ENCODE peak calls at places on chromosomes 5 and 9, in four cellular contexts. D is progenitor cell of endocrine pancreas, Q is H9, G is psoas muscle. H is an unnamed sample.

GRCh38 chr5:38094889-38095288 is 163.5 kb upstream of the EGFLAM start:
- DNase-seq in D (no peak), Q (no peak), G (no peak), H (no peak)

GRCh38 chr5:152466079-152466745 is 61.1 kb upstream of the NMUR2 start:
- DNase-seq in D (no peak), Q (no peak), G (no peak), H (no peak)

GRCh38 chr9:80650964-80651555 is 1038.3 kb downstream of the TLE1 start:
- DNase-seq in D (no peak), Q (no peak), G (no peak), H (peak)

GRCh38 chr5:21615195-21615765 is 1237.9 kb downstream of the CDH12 start:
- DNase-seq in D (no peak), Q (peak), G (no peak), H (no peak)

GRCh38 chr5:40082313-40082712 is 597.4 kb upstream of the PTGER4 start:
- DNase-seq in D (no peak), Q (no peak), G (no peak), H (peak)

GRCh38 chr5:34571380-34572041 is 84.6 kb upstream of the RAI14 start:
- DNase-seq in D (no peak), Q (no peak), G (no peak), H (no peak)

GRCh38 chr5:115068239-115069086 is 101.2 kb downstream of the TRIM36 start:
- DNase-seq in D (no peak), Q (no peak), G (no peak), H (peak)

GRCh38 chr5:142063878-142064331 is 44.7 kb upstream of the NDFIP1 start:
- DNase-seq in D (no peak), Q (peak), G (peak), H (no peak)

GRCh38 chr5:25540628-25541027 is 895.9 kb upstream of the CDH10 start:
- DNase-seq in D (no peak), Q (no peak), G (no peak), H (no peak)

GRCh38 chr9:134633362-134634142 is 8.1 kb upstream of the COL5A1 start:
- DNase-seq in D (no peak), Q (peak), G (peak), H (no peak)

GRCh38 chr9:121380941-121381340 is 10.9 kb upstream of the STOM start:
- DNase-seq in D (no peak), Q (no peak), G (no peak), H (no peak)

GRCh38 chr9:124940521-124940893 is 376 bp downstream of the GOLGA1 start:
- DNase-seq in D (no peak), Q (no peak), G (no peak), H (no peak)

GRCh38 chr5:62138607-62139006 is 167.4 kb upstream of the KIF2A start:
- DNase-seq in D (no peak), Q (peak), G (no peak), H (no peak)

GRCh38 chr9:71765693-71766092 is 2.6 kb downstream of the CEMIP2 start:
- DNase-seq in D (no peak), Q (no peak), G (no peak), H (peak)

GRCh38 chr5:157080291-157080690 is 21.4 kb upstream of the HAVCR1 start:
- DNase-seq in D (no peak), Q (no peak), G (no peak), H (no peak)

GRCh38 chr9:109907400-109907799 is 127.4 kb downstream of the PALM2AKAP2 start:
- DNase-seq in D (no peak), Q (no peak), G (no peak), H (no peak)

GRCh38 chr5:5504325-5504724 is 81.8 kb downstream of the ICE1 start:
- DNase-seq in D (no peak), Q (no peak), G (no peak), H (no peak)

GRCh38 chr9:2469681-2470141 is 151.9 kb upstream of the VLDLR start:
- DNase-seq in D (no peak), Q (peak), G (no peak), H (peak)
- TF ChIP-seq CTCF in D (no peak), Q (no peak), G (no peak), H (peak)

DNA sequence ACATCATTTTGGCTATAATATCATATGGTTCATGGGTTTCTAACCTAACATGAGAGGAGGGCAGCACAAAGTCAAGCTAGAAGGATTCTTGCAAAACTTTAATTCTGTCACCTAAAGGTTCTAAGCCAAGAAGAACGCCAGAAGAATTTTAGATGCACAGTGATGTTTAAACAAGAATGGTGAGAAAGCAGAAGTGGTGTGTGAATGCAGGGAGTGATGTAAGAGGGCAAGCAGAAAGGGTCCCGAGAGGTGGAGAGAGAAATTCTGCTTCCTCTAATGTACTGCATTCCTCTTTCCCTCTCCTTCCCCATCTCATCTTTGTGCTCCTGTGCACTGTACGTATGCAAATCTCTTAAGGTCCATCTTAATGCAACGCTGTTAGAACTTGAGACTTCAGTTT is 2.1 kb upstream of the TRMO start:
- DNase-seq in D (no peak), Q (no peak), G (no peak), H (no peak)
- TF ChIP-seq CTCF in D (no peak), Q (no peak), G (no peak), H (no peak)

DNA sequence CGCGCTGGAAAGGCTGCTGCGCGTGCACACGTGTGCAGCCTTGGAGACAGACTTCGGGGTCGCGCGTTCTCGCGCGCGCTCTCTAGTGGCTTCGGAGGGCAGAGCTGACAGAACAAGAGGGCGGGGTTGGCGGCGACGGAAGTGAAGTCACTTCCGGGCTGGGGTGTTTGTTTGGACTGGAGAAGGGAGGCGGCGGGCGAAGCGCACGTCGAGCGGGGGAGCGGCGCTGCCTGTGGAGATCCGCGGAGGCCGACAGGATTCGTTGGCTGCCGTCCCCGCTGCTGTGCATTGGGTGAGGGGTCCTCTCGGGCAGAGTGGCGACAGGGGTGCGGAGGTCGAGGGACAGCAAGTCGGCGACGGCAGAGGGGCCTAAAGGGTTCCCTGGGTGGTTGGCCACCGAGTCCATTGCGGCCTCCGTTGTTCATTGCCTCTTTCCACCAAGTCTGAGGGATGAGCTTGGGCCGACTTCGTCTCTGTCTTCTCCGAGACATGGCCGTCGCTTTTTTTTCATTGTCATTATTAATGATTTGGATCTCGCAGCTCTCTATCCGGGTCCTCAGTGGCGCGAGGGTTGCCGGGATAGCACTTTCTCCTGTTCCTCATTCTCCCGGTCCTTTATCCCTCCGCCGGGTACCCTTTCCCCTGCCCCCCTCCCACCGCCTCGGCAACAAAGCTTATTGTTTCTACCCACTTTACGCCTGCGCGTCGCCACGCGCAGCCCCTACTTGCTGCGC is at the start of gene PAIP2:
- DNase-seq in D (peak), Q (peak), G (peak), H (peak)
- TF ChIP-seq CTCF in D (peak), Q (peak), G (peak), H (peak)

DNA sequence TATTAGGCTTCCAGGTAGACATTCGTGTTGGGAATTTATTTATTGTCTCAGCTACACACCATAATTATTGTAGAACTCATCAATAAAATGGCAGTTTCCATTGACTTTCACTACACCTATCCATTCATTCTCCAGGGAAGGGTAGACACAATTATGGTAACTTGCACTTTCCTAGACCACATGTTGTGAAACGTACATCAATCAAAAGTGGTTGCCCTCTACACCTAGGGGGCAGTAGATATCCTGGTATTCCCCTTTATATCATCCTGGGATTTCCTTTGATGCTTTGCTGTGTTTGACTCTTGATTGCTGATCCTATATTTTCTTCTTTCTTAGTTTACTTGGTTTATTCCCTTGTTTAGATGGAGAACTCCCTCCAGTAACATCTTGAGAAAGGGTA is 47.9 kb downstream of the ADGRV1 start:
- DNase-seq in D (no peak), Q (no peak), G (no peak), H (peak)
- TF ChIP-seq CTCF in D (peak), Q (peak), G (no peak), H (no peak)

DNA sequence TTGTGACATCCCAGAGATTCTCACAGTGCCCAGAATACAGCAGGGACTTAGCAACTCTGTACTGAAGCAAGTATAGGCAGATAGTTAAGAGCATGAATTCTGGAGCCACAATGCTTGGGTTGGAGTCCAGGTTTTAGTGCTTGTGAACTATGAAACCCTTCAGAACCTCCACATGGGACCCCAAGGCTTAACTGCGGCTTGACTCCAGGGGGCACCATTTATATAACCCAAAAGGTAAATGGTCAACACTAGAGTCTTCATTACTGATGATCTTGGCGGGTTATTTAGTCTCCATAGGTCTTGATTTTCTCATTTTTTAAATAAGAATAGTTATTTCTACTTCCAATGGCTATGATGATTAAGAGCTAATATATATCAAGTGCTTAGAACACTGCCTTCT is 390.3 kb downstream of the TAF11L14 start:
- DNase-seq in D (no peak), Q (no peak), G (no peak), H (no peak)
- TF ChIP-seq CTCF in D (no peak), Q (peak), G (no peak), H (no peak)

GRCh38 chr5:149434162-149435014 is 55.3 kb upstream of the IL17B start:
- DNase-seq in D (peak), Q (peak), G (no peak), H (peak)
- TF ChIP-seq CTCF in D (peak), Q (peak), G (peak), H (peak)